ENCODE peak calls at places on chromosomes 11 and 22, in eight cellular contexts. I, R, E, G, Q, W, C and P are unnamed samples.

GRCh38 chr22:23256986-23257888 is 76.9 kb downstream of the BCR start:
- DNase-seq in R (peak), Q (peak), G (no peak), E (peak), I (peak), C (no peak), W (no peak), P (no peak)

GRCh38 chr11:109818303-109818702 is 274.9 kb upstream of the ZC3H12C start:
- DNase-seq in W (no peak), I (no peak), C (no peak), R (no peak), E (no peak), Q (no peak), G (no peak), P (no peak)

GRCh38 chr22:26592368-26593015 is 2.6 kb upstream of the TPST2 start:
- DNase-seq in Q (no peak), I (no peak), C (no peak), W (peak), G (peak), R (no peak), E (no peak), P (no peak)

GRCh38 chr11:24637520-24637919 is 140.7 kb downstream of the LUZP2 start:
- DNase-seq in Q (no peak), R (no peak), E (no peak), G (no peak), W (no peak), I (no peak), C (no peak), P (no peak)

GRCh38 chr22:26785942-26786341 is 128.6 kb downstream of the MIAT start:
- DNase-seq in W (peak), C (no peak), I (no peak), Q (no peak), R (no peak), G (no peak), E (no peak), P (no peak)

GRCh38 chr11:66494458-66494857 is 14.2 kb downstream of the DPP3 start:
- DNase-seq in R (no peak), W (no peak), G (no peak), I (no peak), C (no peak), E (no peak), Q (no peak), P (no peak)

GRCh38 chr11:2777396-2777795 is 77.6 kb upstream of the KCNQ1OT1 start:
- DNase-seq in R (peak), Q (peak), W (no peak), G (peak), C (peak), E (peak), I (peak), P (no peak)

GRCh38 chr11:66543263-66544107 is 2.4 kb downstream of the ZDHHC24 start:
- DNase-seq in W (peak), R (peak), I (peak), Q (peak), C (no peak), G (peak), E (peak), P (peak)

GRCh38 chr11:27599217-27599616 is 92.6 kb upstream of the LIN7C start:
- DNase-seq in W (peak), E (no peak), G (no peak), I (no peak), R (no peak), C (no peak), Q (no peak), P (no peak)

GRCh38 chr11:34960277-34960676 is 43.9 kb downstream of the PDHX start:
- DNase-seq in G (no peak), W (no peak), Q (peak), I (no peak), C (no peak), R (peak), E (no peak), P (no peak)

GRCh38 chr11:14148653-14149273 is 186.2 kb downstream of the SPON1 start:
- DNase-seq in E (no peak), Q (no peak), I (peak), G (no peak), C (peak), W (peak), R (no peak), P (no peak)

GRCh38 chr22:41248758-41249157 is 8.0 kb upstream of the CHADL start:
- DNase-seq in G (no peak), C (no peak), I (no peak), Q (no peak), E (no peak), R (no peak), W (no peak), P (no peak)

GRCh38 chr11:122348658-122349451 is 232.8 kb upstream of the BLID start:
- DNase-seq in R (peak), W (no peak), G (no peak), E (no peak), I (no peak), Q (peak), C (no peak), P (no peak)

GRCh38 chr11:45650166-45651095 is 15.0 kb downstream of the CHST1 start:
- DNase-seq in G (no peak), R (no peak), C (no peak), Q (no peak), I (no peak), E (no peak), W (no peak), P (no peak)

GRCh38 chr11:1310772-1311468 is 1.5 kb upstream of the TOLLIP start:
- DNase-seq in E (no peak), G (peak), Q (no peak), W (peak), R (no peak), C (no peak), I (no peak), P (no peak)

GRCh38 chr11:77188323-77188911 is 60.4 kb downstream of the MYO7A start:
- DNase-seq in W (peak), E (peak), C (peak), R (peak), G (peak), Q (peak), I (peak), P (peak)

GRCh38 chr11:113475160-113475761 is at the start of gene DRD2:
- DNase-seq in W (no peak), I (no peak), C (no peak), E (no peak), Q (no peak), G (no peak), R (no peak), P (peak)

GRCh38 chr11:73151371-73151870 is 9.3 kb upstream of the FCHSD2 start:
- DNase-seq in I (no peak), W (peak), C (no peak), Q (no peak), E (peak), G (no peak), R (no peak), P (no peak)

GRCh38 chr11:122882189-122882808 is at the start of gene JHY:
- DNase-seq in W (no peak), C (no peak), E (no peak), R (no peak), I (no peak), G (no peak), Q (peak), P (no peak)

GRCh38 chr11:111980062-111980461 is 42.9 kb downstream of the DIXDC1 start:
- DNase-seq in C (no peak), W (no peak), G (no peak), R (no peak), E (no peak), Q (no peak), I (no peak), P (no peak)

GRCh38 chr22:50452649-50453048 is 22.2 kb downstream of the SBF1 start:
- DNase-seq in I (no peak), W (no peak), Q (no peak), R (no peak), C (no peak), G (no peak), E (no peak), P (no peak)

GRCh38 chr11:17602105-17603001 is 55.3 kb downstream of the OTOG start:
- DNase-seq in C (no peak), I (no peak), G (no peak), Q (no peak), W (no peak), E (no peak), R (no peak), P (no peak)

GRCh38 chr22:19598054-19598855 is 74.0 kb upstream of the CLDN5 start:
- DNase-seq in C (no peak), G (no peak), Q (no peak), E (no peak), W (peak), R (no peak), I (no peak), P (no peak)

GRCh38 chr11:91163619-91164451 is 941.0 kb upstream of the CHORDC1 start:
- DNase-seq in I (peak), G (no peak), E (no peak), R (no peak), W (no peak), C (no peak), Q (no peak), P (no peak)

GRCh38 chr11:42161886-42162285 is 702.4 kb upstream of the LRRC4C start:
- DNase-seq in G (no peak), W (no peak), R (no peak), I (peak), C (no peak), E (no peak), Q (no peak), P (no peak)

GRCh38 chr22:28051091-28051786 is 132.2 kb upstream of the PITPNB start:
- DNase-seq in G (no peak), C (no peak), W (no peak), I (no peak), Q (no peak), R (no peak), E (no peak), P (no peak)

GRCh38 chr11:76719281-76719680 is 48.7 kb upstream of the LRRC32 start:
- DNase-seq in I (no peak), W (no peak), E (no peak), G (no peak), C (no peak), R (no peak), Q (no peak), P (no peak)

GRCh38 chr11:96197221-96197620 is 145.8 kb downstream of the MAML2 start:
- DNase-seq in I (no peak), R (no peak), G (no peak), Q (no peak), C (no peak), E (no peak), W (no peak), P (no peak)

GRCh38 chr11:104653011-104653806 is 245.1 kb downstream of the CASP12 start:
- DNase-seq in E (no peak), G (no peak), W (no peak), I (peak), R (no peak), C (no peak), Q (no peak), P (no peak)

GRCh38 chr11:46120361-46120710 is 918 bp downstream of the PHF21A start:
- DNase-seq in C (peak), I (no peak), Q (peak), R (peak), W (peak), G (peak), E (no peak), P (peak)

GRCh38 chr11:20156280-20156875 is 3.9 kb downstream of the DBX1 start:
- DNase-seq in I (no peak), C (no peak), G (peak), R (no peak), W (no peak), Q (no peak), E (no peak), P (no peak)

GRCh38 chr11:113603277-113604059 is 102.6 kb downstream of the TMPRSS5 start:
- DNase-seq in C (no peak), Q (peak), G (no peak), E (peak), I (peak), W (no peak), R (peak), P (no peak)

GRCh38 chr22:17772963-17773605 is 1.2 kb downstream of the BID start:
- DNase-seq in I (no peak), Q (no peak), W (no peak), E (no peak), C (no peak), R (no peak), G (no peak), P (no peak)

GRCh38 chr22:30306629-30307016 is 17.3 kb upstream of the CASTOR1 start:
- DNase-seq in G (no peak), C (no peak), R (no peak), E (no peak), W (peak), Q (no peak), I (no peak), P (no peak)

GRCh38 chr11:119108151-119108856 is 1.2 kb downstream of the C2CD2L start:
- DNase-seq in Q (no peak), R (no peak), W (peak), C (no peak), I (peak), G (peak), E (no peak), P (no peak)

GRCh38 chr22:30212363-30212995 is 34.1 kb downstream of the LIF start:
- DNase-seq in C (peak), I (peak), Q (peak), G (no peak), W (no peak), E (peak), R (no peak), P (no peak)

GRCh38 chr11:40132881-40133280 is 1326.6 kb downstream of the LRRC4C start:
- DNase-seq in C (no peak), W (no peak), G (no peak), E (no peak), Q (no peak), R (no peak), I (no peak), P (no peak)

GRCh38 chr11:20110908-20111669 is 49.2 kb downstream of the DBX1 start:
- DNase-seq in E (no peak), R (no peak), W (peak), G (peak), C (peak), I (peak), Q (peak), P (peak)

GRCh38 chr22:27978875-27979274 is 59.8 kb upstream of the PITPNB start:
- DNase-seq in C (no peak), W (no peak), Q (no peak), R (no peak), E (no peak), G (no peak), I (no peak), P (no peak)

GRCh38 chr11:70415176-70415575 is 16.8 kb downstream of the CTTN start:
- DNase-seq in I (peak), E (no peak), R (no peak), G (no peak), W (no peak), C (peak), Q (no peak), P (no peak)

GRCh38 chr11:70414341-70415100 is 16.2 kb downstream of the CTTN start:
- DNase-seq in I (no peak), G (no peak), C (no peak), E (no peak), W (no peak), Q (no peak), R (no peak), P (no peak)

GRCh38 chr11:70411713-70412452 is 13.6 kb downstream of the CTTN start:
- DNase-seq in G (no peak), I (no peak), R (no peak), C (no peak), W (no peak), Q (no peak), E (no peak), P (no peak)

GRCh38 chr11:70415642-70416395 is 17.5 kb downstream of the CTTN start:
- DNase-seq in I (no peak), G (no peak), E (no peak), C (no peak), W (no peak), Q (no peak), R (no peak), P (no peak)

DNA sequence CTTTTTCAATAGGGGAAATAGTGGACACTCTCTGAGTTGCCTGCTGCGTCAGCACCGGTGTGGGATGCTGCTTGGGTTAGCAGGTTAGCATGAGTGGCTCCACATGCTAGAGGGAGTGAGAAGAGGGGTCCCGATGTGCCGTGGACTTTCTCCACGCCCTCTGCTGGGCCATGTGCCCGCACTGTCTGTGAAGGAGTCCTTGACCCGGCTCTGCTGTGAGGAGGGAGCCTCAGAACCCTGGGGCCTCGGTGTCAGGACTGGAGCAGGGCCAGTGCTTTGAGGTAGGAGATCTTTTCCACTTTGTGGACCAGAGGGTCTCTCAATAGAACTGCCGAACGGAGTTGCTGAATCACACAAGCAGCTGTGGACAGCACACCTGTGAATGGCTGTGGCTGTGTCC is 14.8 kb downstream of the CTTN start:
- DNase-seq in I (no peak), E (no peak), W (no peak), C (no peak), R (no peak), Q (no peak), G (no peak), P (no peak)
- H3K4me3 ChIP-seq in I (no peak), E (no peak), W (no peak), C (no peak), R (no peak), Q (no peak), G (no peak), P (no peak)

DNA sequence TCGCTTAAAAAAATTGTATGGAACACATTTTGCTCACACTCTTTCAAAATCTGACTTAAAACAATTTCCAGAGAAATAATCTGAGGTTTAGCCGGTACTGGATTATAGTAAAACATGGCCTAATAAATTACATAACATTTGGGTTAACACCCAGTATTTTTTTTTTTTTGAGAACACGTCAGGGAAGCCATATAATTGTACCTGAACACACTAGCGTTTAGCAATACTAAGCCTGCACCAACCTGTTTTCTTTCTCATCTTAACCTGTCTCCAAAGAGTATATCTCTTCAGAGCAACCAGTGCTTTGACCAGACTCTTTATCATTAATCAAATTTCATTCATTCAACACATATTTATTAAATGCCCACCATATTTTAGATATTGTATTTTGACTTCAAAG is 2.0 kb upstream of the POGLUT3 start:
- DNase-seq in Q (no peak), W (no peak), E (no peak), C (no peak), R (no peak), G (no peak), I (no peak), P (no peak)
- TF ChIP-seq CTCF in Q (no peak), W (no peak), E (no peak), C (no peak), R (no peak), G (no peak), I (no peak), P (no peak)

GRCh38 chr22:31647516-31647915 is 14.5 kb downstream of the PISD start:
- DNase-seq in I (peak), Q (no peak), E (no peak), R (no peak), W (no peak), G (no peak), C (no peak), P (no peak)

GRCh38 chr22:31650391-31650790 is 11.6 kb downstream of the PISD start:
- DNase-seq in R (no peak), C (no peak), I (peak), E (no peak), W (no peak), G (no peak), Q (no peak), P (no peak)

GRCh38 chr22:31647921-31648320 is 14.1 kb downstream of the PISD start:
- DNase-seq in G (no peak), E (no peak), W (no peak), C (no peak), I (no peak), Q (no peak), R (no peak), P (no peak)

GRCh38 chr22:31647066-31647465 is 14.9 kb downstream of the PISD start:
- DNase-seq in G (no peak), W (no peak), Q (no peak), E (no peak), R (no peak), I (no peak), C (no peak), P (no peak)

DNA sequence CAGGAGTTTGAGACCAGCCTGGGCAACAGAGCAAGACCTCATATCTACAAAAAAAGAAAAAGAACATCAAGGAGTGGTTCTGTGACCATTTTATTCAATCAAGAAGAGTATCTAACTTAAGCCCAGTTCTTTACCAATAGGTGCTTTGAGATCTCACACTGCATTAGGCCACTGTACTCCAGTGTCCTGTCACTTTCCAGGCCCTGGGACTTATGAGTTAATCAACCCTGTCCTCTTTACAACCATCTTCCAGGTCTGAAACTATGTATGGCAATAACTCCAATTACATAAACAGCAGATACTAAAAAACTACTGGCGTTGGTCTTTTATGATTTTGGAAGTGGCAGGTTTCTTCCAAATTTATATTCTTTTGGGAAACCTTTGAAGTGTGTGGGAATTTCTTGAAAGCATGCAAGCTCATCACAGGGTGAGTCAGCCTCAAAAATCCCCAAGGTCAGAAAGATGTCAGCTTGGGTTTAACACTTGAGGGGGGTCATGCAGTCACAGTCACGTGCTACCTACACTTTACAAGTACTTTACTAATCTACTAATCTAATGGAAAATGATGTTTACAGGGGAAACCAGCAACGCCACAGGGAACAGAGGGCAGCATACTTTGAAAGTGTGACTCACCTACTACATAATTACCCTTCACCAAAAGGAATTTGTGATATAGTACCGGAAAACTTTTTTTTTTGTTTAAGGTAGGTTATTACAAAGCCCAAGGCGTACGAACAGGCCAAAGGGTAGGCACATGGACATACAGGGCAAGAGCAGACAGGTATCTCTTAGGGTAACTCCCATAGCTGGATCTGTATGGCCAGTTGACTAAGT is 15.6 kb downstream of the PISD start:
- DNase-seq in I (peak), E (no peak), C (peak), Q (no peak), R (no peak), W (no peak), G (no peak), P (no peak)
- H3K4me3 ChIP-seq in I (no peak), E (no peak), C (no peak), Q (no peak), R (no peak), W (no peak), G (no peak), P (no peak)

DNA sequence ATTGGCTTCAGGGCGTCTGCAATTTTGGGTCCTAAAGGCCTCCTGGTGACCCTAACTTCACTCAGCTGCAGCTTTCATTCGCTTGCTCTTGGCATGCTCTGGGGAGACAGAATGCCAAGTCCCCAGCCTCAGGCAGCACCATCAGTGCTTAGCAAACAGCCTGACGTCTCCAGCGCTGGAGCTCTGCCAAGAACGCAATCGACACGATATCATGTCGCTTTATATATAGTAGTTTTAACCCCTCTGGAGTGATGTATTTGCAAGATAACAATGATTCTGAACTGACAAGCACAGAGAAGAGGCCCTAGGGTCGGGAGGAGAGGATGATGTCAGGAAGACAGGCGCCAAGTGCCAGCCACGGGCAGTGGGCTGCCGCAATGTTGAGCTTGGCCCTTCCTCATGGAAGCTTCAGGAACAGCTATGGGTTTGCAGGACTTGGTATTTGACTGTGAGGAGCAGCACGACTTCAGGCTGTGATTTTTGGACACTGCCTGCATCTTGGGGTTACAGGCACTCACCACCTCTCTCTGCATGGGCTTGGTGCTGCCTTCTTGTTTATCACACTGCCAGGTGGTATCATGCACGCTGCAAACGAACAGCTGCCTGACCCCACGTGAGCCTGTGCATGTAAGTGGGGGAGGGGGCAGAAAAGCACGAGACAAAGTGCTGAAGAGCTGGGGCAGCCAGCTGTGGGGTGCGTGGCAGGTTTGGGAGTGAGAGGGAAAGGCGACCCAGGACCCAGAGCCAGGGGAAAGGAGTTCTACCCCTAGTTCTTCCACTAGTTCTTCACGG is 26.1 kb downstream of the B3GAT1 start:
- DNase-seq in R (no peak), I (no peak), Q (no peak), W (no peak), G (no peak), E (no peak), C (no peak), P (no peak)
- TF ChIP-seq CTCF in R (no peak), I (no peak), Q (no peak), W (no peak), G (no peak), E (no peak), C (no peak), P (no peak)